ENCODE peak calls at places on chromosomes 7 and 10, in four cellular contexts. One of them, this sample, is unnamed.

GRCh38 chr7:123798527-123799188 is 46.3 kb upstream of the HYAL4 start:
- DNase-seq in brain microvascular endothelial cell: no peak
- DNase-seq in gastrocnemius medialis: no peak
- DNase-seq in hepatocyte: peak
- DNase-seq in this sample: no peak

GRCh38 chr7:1712907-1713501 is 42.9 kb downstream of the ELFN1 start:
- DNase-seq in brain microvascular endothelial cell: no peak
- DNase-seq in gastrocnemius medialis: no peak
- DNase-seq in hepatocyte: no peak
- DNase-seq in this sample: no peak

GRCh38 chr7:106616692-106617052 is 44.3 kb downstream of the CCDC71L start:
- DNase-seq in brain microvascular endothelial cell: no peak
- DNase-seq in gastrocnemius medialis: no peak
- DNase-seq in hepatocyte: no peak
- DNase-seq in this sample: no peak

GRCh38 chr10:1255166-1255565 is 199.0 kb downstream of the WDR37 start:
- DNase-seq in brain microvascular endothelial cell: peak
- DNase-seq in gastrocnemius medialis: no peak
- DNase-seq in hepatocyte: no peak
- DNase-seq in this sample: no peak

GRCh38 chr7:151336027-151336720 is 5.4 kb upstream of the NUB1 start:
- DNase-seq in brain microvascular endothelial cell: no peak
- DNase-seq in gastrocnemius medialis: no peak
- DNase-seq in hepatocyte: no peak
- DNase-seq in this sample: no peak

GRCh38 chr10:101228682-101229274 is 485 bp downstream of the LBX1 start:
- DNase-seq in brain microvascular endothelial cell: no peak
- DNase-seq in gastrocnemius medialis: peak
- DNase-seq in hepatocyte: no peak
- DNase-seq in this sample: peak

GRCh38 chr7:132220060-132220459 is 356.2 kb downstream of the PLXNA4 start:
- DNase-seq in brain microvascular endothelial cell: no peak
- DNase-seq in gastrocnemius medialis: no peak
- DNase-seq in hepatocyte: no peak
- DNase-seq in this sample: no peak

GRCh38 chr7:119252962-119253361 is 1020.0 kb upstream of the KCND2 start:
- DNase-seq in brain microvascular endothelial cell: no peak
- DNase-seq in gastrocnemius medialis: no peak
- DNase-seq in hepatocyte: no peak
- DNase-seq in this sample: no peak

GRCh38 chr10:80323298-80323697 is 33.3 kb downstream of the DYDC1 start:
- DNase-seq in brain microvascular endothelial cell: no peak
- DNase-seq in gastrocnemius medialis: no peak
- DNase-seq in hepatocyte: no peak
- DNase-seq in this sample: no peak

GRCh38 chr10:86341361-86341811 is 25.2 kb downstream of the GRID1 start:
- DNase-seq in brain microvascular endothelial cell: no peak
- DNase-seq in gastrocnemius medialis: no peak
- DNase-seq in hepatocyte: no peak
- DNase-seq in this sample: no peak

GRCh38 chr10:103241262-103242011 is 4.2 kb upstream of the RPEL1 start:
- DNase-seq in brain microvascular endothelial cell: peak
- DNase-seq in gastrocnemius medialis: peak
- DNase-seq in hepatocyte: peak
- DNase-seq in this sample: peak

GRCh38 chr10:103040424-103040823 is 122.3 kb downstream of the CNNM2 start:
- DNase-seq in brain microvascular endothelial cell: peak
- DNase-seq in gastrocnemius medialis: no peak
- DNase-seq in hepatocyte: no peak
- DNase-seq in this sample: no peak

GRCh38 chr10:79433324-79434222 is 11.9 kb downstream of the ZCCHC24 start:
- DNase-seq in brain microvascular endothelial cell: no peak
- DNase-seq in gastrocnemius medialis: peak
- DNase-seq in hepatocyte: peak
- DNase-seq in this sample: no peak

GRCh38 chr7:157669768-157670345 is 333.1 kb downstream of the DNAJB6 start:
- DNase-seq in brain microvascular endothelial cell: no peak
- DNase-seq in gastrocnemius medialis: no peak
- DNase-seq in hepatocyte: no peak
- DNase-seq in this sample: no peak
- H3K27ac ChIP-seq in brain microvascular endothelial cell: no peak
- H3K27ac ChIP-seq in gastrocnemius medialis: no peak
- H3K27ac ChIP-seq in hepatocyte: no peak
- H3K27ac ChIP-seq in this sample: no peak

GRCh38 chr7:112985377-112985987 is 101.1 kb downstream of the GPR85 start:
- DNase-seq in brain microvascular endothelial cell: peak
- DNase-seq in gastrocnemius medialis: no peak
- DNase-seq in hepatocyte: peak
- DNase-seq in this sample: no peak
- H3K27ac ChIP-seq in brain microvascular endothelial cell: peak
- H3K27ac ChIP-seq in gastrocnemius medialis: no peak
- H3K27ac ChIP-seq in hepatocyte: peak
- H3K27ac ChIP-seq in this sample: no peak

GRCh38 chr10:3113343-3113720 is 46.0 kb downstream of the PFKP start:
- DNase-seq in brain microvascular endothelial cell: no peak
- DNase-seq in gastrocnemius medialis: no peak
- DNase-seq in hepatocyte: no peak
- DNase-seq in this sample: no peak
- H3K27ac ChIP-seq in brain microvascular endothelial cell: no peak
- H3K27ac ChIP-seq in gastrocnemius medialis: no peak
- H3K27ac ChIP-seq in hepatocyte: no peak
- H3K27ac ChIP-seq in this sample: peak

DNA sequence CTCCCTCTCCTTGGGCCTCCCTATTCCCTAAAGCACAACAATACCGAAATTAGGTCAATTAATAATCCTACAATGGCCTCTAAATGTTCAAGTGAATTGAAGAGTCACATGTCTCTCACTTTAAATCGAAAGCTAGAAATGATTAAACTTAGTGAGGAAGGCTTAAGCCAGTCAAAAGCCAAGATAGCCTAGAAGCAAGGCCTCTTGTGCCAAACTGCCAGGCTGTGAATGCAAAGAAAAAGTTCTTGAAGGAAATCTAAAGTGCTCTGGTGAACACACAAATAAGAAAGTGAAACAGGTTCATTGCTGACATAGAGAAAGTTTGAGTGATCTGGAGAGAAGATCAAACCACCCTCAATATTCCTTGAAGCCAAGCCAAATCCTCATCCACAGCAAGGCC is 57.2 kb downstream of the SLC29A4 start:
- DNase-seq in brain microvascular endothelial cell: no peak
- DNase-seq in gastrocnemius medialis: no peak
- DNase-seq in hepatocyte: no peak
- DNase-seq in this sample: no peak
- H3K27ac ChIP-seq in brain microvascular endothelial cell: no peak
- H3K27ac ChIP-seq in gastrocnemius medialis: no peak
- H3K27ac ChIP-seq in hepatocyte: no peak
- H3K27ac ChIP-seq in this sample: no peak

GRCh38 chr10:115760131-115760530 is 512.9 kb downstream of the GFRA1 start:
- DNase-seq in brain microvascular endothelial cell: no peak
- DNase-seq in gastrocnemius medialis: no peak
- DNase-seq in hepatocyte: no peak
- DNase-seq in this sample: no peak
- H3K27ac ChIP-seq in brain microvascular endothelial cell: no peak
- H3K27ac ChIP-seq in gastrocnemius medialis: no peak
- H3K27ac ChIP-seq in hepatocyte: no peak
- H3K27ac ChIP-seq in this sample: no peak

GRCh38 chr10:121285797-121286196 is 312.4 kb downstream of the FGFR2 start:
- DNase-seq in brain microvascular endothelial cell: no peak
- DNase-seq in gastrocnemius medialis: no peak
- DNase-seq in hepatocyte: no peak
- DNase-seq in this sample: no peak
- H3K27ac ChIP-seq in brain microvascular endothelial cell: no peak
- H3K27ac ChIP-seq in gastrocnemius medialis: no peak
- H3K27ac ChIP-seq in hepatocyte: peak
- H3K27ac ChIP-seq in this sample: no peak

DNA sequence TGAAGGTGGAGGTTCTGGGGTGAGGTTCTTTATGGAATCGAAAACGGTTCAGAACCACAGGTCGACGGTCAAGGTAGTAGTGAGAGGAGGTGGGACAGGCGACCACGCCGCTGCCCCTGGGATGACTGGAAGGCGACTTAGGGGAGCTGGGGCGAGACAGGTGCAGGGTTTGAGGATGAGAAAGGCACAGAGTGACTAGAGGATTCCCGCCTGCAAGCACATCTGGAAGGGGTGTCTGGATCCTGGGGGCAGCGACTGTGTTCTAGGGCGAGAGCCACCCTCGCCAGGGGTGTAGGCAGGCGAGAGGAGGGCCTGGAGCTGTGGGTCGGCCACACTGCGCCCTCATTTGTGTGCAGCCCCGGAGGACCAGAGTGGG is 468 bp upstream of the IRF5 start:
- DNase-seq in brain microvascular endothelial cell: no peak
- DNase-seq in gastrocnemius medialis: no peak
- DNase-seq in hepatocyte: no peak
- DNase-seq in this sample: no peak
- H3K27ac ChIP-seq in brain microvascular endothelial cell: no peak
- H3K27ac ChIP-seq in gastrocnemius medialis: no peak
- H3K27ac ChIP-seq in hepatocyte: no peak
- H3K27ac ChIP-seq in this sample: peak

This sample was measured in A549.